ENCODE peak calls at places on chromosomes 5 and 9, in five cellular contexts. R, Z, A, D and N are unnamed samples.

GRCh38 chr9:78695521-78695920 is 398.6 kb downstream of the PSAT1 start:
- DNase-seq in R (no peak), Z (no peak), A (no peak), D (no peak), N (no peak)

GRCh38 chr9:3521961-3522360 is 3.8 kb downstream of the RFX3 start:
- DNase-seq in R (no peak), Z (no peak), A (no peak), D (no peak), N (no peak)

GRCh38 chr5:43073597-43074546 is 33.8 kb upstream of the ANXA2R start:
- DNase-seq in R (peak; percentile 36), Z (peak; percentile 72), A (no peak), D (peak; percentile 40), N (no peak)

GRCh38 chr5:139677404-139678282 is 29.5 kb downstream of the CXXC5 start:
- DNase-seq in R (no peak), Z (no peak), A (no peak), D (no peak), N (no peak)

GRCh38 chr9:133778336-133778995 is 40.3 kb upstream of the SARDH start:
- DNase-seq in R (no peak), Z (no peak), A (no peak), D (no peak), N (no peak)

GRCh38 chr9:114652776-114653555 is 4.6 kb downstream of the TEX53 start:
- DNase-seq in R (no peak), Z (no peak), A (no peak), D (no peak), N (no peak)

GRCh38 chr5:93621340-93621872 is 38.4 kb downstream of the NR2F1 start:
- DNase-seq in R (peak; percentile 72), Z (no peak), A (no peak), D (peak; percentile 70), N (peak; percentile 23)

GRCh38 chr5:57488308-57488955 is 5.8 kb upstream of the ACTBL2 start:
- DNase-seq in R (peak; percentile 67), Z (peak; percentile 15), A (no peak), D (no peak), N (no peak)

GRCh38 chr9:136022731-136023400 is 61.7 kb upstream of the UBAC1 start:
- DNase-seq in R (no peak), Z (no peak), A (no peak), D (no peak), N (no peak)

GRCh38 chr5:93604119-93604963 is 21.3 kb downstream of the NR2F1 start:
- DNase-seq in R (peak; percentile 70), Z (no peak), A (no peak), D (no peak), N (no peak)

GRCh38 chr9:127918201-127919107 is 1.6 kb upstream of the ST6GALNAC4 start:
- DNase-seq in R (peak; percentile 71), Z (peak; percentile 74), A (no peak), D (no peak), N (no peak)

GRCh38 chr5:61576556-61576955 is 244.5 kb downstream of the ZSWIM6 start:
- DNase-seq in R (no peak), Z (no peak), A (no peak), D (no peak), N (no peak)

GRCh38 chr5:10564838-10565784 is 1.2 kb downstream of the ANKRD33B start:
- DNase-seq in R (no peak), Z (peak; percentile 20), A (no peak), D (no peak), N (no peak)

GRCh38 chr5:83512051-83512745 is 40.7 kb downstream of the VCAN start:
- DNase-seq in R (peak; percentile 43), Z (no peak), A (no peak), D (no peak), N (no peak)

GRCh38 chr9:6567140-6567591 is 78.4 kb downstream of the GLDC start:
- DNase-seq in R (peak; percentile 92), Z (peak; percentile 9), A (peak; percentile 63), D (no peak), N (no peak)

GRCh38 chr9:130041648-130042405 is 1.2 kb downstream of the FNBP1 start:
- DNase-seq in R (peak; percentile 31), Z (no peak), A (no peak), D (peak; percentile 29), N (no peak)

GRCh38 chr9:25678147-25678666 is at the start of gene TUSC1:
- DNase-seq in R (peak; percentile 83), Z (no peak), A (no peak), D (peak; percentile 74), N (no peak)

GRCh38 chr9:119044801-119045200 is 324.4 kb downstream of the BRINP1 start:
- DNase-seq in R (no peak), Z (no peak), A (no peak), D (peak; percentile 30), N (no peak)

GRCh38 chr9:90441814-90442213 is 200.8 kb downstream of the DIRAS2 start:
- DNase-seq in R (no peak), Z (no peak), A (no peak), D (no peak), N (no peak)

DNA sequence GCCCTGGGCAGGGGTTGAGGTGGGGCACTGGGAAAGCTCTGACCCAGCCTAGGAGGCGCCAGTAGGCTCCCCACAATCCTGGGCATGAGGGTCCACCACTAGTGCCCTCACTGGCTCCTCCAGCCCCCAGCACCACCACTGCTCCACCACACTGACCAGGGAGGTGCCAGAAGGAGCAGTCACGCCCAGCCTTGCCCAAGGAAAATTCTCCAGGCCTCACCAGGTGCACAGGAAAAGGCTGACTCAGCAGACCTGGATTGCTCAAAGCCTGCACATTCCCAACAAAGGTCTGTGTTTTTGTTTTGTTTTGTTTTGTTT is 62.9 kb downstream of the ZNF354C start:
- DNase-seq in R (no peak), Z (no peak), A (no peak), D (no peak), N (no peak)
- H3K9me3 ChIP-seq in R (no peaks in the 10 kb centered on the region), Z (no peaks in the 10 kb centered on the region), A (peaks cover 88% of the 10 kb centered on the region), D (no peaks in the 10 kb centered on the region), N (no peaks in the 10 kb centered on the region)

GRCh38 chr5:141434006-141434405 is 3.7 kb downstream of the PCDHGA12 start:
- DNase-seq in R (peak; percentile 32), Z (no peak), A (no peak), D (no peak), N (no peak)

GRCh38 chr5:141427783-141428426 is 2.4 kb upstream of the PCDHGA12 start:
- DNase-seq in R (no peak), Z (no peak), A (no peak), D (no peak), N (no peak)

GRCh38 chr5:141437208-141437607 is 6.9 kb downstream of the PCDHGA12 start:
- DNase-seq in R (no peak), Z (no peak), A (no peak), D (no peak), N (no peak)

GRCh38 chr5:141430332-141431113 is at the start of gene PCDHGA12:
- DNase-seq in R (peak; percentile 94), Z (peak; percentile 52), A (no peak), D (no peak), N (no peak)

DNA sequence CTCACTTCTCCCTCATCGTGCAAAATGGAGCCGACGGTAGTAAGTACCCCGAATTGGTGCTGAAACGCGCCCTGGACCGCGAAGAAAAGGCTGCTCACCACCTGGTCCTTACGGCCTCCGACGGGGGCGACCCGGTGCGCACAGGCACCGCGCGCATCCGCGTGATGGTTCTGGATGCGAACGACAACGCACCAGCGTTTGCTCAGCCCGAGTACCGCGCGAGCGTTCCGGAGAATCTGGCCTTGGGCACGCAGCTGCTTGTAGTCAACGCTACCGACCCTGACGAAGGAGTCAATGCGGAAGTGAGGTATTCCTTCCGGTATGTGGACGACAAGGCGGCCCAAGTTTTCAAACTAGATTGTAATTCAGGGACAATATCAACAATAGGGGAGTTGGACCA is 979 bp downstream of the PCDHGA12 start:
- DNase-seq in R (peak; percentile 24), Z (no peak), A (no peak), D (no peak), N (no peak)
- H3K9me3 ChIP-seq in R (peaks cover 8% of the 10 kb centered on the region), Z (no peaks in the 10 kb centered on the region), A (peaks cover 60% of the 10 kb centered on the region), D (peaks cover 64% of the 10 kb centered on the region), N (peaks cover 8% of the 10 kb centered on the region)

GRCh38 chr9:138024831-138025291 is 147.3 kb downstream of the CACNA1B start:
- DNase-seq in R (no peak), Z (no peak), A (no peak), D (no peak), N (no peak)
- H3K9me3 ChIP-seq in R (no peaks in the 10 kb centered on the region), Z (no peaks in the 10 kb centered on the region), A (peaks cover 8% of the 10 kb centered on the region), D (no peaks in the 10 kb centered on the region), N (no peaks in the 10 kb centered on the region)

DNA sequence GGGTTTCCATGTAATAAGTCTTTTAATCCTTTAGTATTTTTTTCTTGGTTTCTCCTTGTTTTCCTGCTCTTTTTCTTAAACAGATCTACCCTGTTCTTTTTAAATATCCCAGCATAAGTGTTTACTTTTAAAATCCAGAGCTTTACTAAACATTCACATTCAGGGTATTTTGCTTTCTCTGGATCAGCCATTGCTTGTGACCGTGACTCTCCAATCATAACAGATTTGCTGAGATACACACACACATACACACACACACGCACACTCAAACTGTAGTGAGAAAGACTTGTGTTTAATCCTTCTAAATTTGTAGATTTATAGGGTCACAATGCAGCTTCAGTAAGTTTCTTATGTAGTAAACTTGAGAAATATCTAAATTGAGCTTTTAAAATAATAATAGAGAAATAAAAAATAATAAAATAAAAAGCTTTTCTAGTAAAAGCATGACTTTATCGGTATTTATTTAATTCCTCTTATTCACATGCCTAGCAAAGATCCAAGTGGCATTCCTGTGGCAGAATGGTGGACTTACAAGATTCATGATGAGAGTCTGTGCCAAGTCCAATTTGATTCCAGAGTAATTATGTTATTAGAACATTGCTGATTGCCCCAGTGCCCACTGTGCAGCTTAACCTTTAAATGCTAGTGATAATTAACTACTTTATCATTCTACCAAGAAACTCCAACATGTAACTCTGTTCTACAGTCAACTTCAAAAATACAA is 129.0 kb downstream of the TLE4 start:
- DNase-seq in R (no peak), Z (no peak), A (no peak), D (no peak), N (no peak)
- H3K9me3 ChIP-seq in R (no peaks in the 10 kb centered on the region), Z (no peaks in the 10 kb centered on the region), A (no peaks in the 10 kb centered on the region), D (no peaks in the 10 kb centered on the region), N (no peaks in the 10 kb centered on the region)

DNA sequence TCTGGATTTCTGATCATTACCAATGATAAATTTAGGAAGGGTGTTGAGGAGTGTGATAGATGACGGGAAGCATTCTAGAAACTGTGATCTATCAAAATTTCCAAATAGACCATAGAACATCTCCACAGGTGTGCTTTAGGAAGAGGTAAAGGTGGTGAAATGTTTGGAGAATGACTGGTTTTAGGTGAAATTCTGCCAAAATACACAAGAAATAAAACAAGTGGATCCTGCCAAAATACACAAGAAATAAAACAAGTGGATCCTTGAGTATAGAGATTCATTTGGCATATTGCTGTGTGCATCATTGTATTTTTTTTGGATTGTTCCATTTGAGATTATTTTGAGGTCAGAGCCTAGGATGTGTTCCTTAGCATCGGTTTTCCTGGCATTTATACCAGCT is 88.3 kb upstream of the CTNND2 start:
- DNase-seq in R (no peak), Z (no peak), A (no peak), D (no peak), N (no peak)
- H3K9me3 ChIP-seq in R (no peaks in the 10 kb centered on the region), Z (no peaks in the 10 kb centered on the region), A (no peaks in the 10 kb centered on the region), D (no peaks in the 10 kb centered on the region), N (no peaks in the 10 kb centered on the region)

DNA sequence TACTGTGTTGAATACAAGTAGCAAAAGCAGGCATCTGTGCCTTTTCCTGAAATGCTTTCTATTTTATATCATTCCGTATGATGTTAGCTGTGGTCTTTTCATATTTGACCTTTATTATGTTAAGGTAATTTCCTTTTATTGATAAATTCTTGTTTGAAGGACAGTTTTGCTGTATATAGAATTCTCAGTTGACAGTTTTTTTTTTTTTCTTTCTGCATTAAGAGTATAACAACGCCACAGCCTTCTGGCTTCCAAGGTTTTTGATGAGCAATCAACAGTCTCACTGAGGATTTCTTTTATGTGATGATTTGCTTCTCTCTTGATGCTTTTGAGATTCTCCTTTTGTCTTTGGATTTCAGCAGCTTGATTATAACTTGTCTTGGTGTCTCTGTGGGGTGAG is 23.6 kb downstream of the ZNF483 start:
- DNase-seq in R (no peak), Z (no peak), A (no peak), D (no peak), N (no peak)
- H3K9me3 ChIP-seq in R (no peaks in the 10 kb centered on the region), Z (peaks cover 3% of the 10 kb centered on the region), A (peaks cover 19% of the 10 kb centered on the region), D (peaks cover 29% of the 10 kb centered on the region), N (peaks cover 34% of the 10 kb centered on the region)

GRCh38 chr9:97848582-97849237 is 4.3 kb upstream of the FOXE1 start:
- DNase-seq in R (no peak), Z (no peak), A (no peak), D (no peak), N (no peak)
- H3K9me3 ChIP-seq in R (no peaks in the 10 kb centered on the region), Z (no peaks in the 10 kb centered on the region), A (peaks cover 3% of the 10 kb centered on the region), D (no peaks in the 10 kb centered on the region), N (no peaks in the 10 kb centered on the region)